ENCODE peak calls at places on chromosomes 6 and 20, in ten cellular contexts. J is CD4-positive, CD25-positive, alpha-beta regulatory T cell; F is CD8-positive, alpha-beta T cell; C is heart left ventricle; W is adipocyte; B is fibroblast of lung; H is brain microvascular endothelial cell; V is lung; U is aorta; R is ovary. I is an unnamed sample.

GRCh38 chr6:21911208-21911607 is 317.7 kb downstream of the SOX4 start:
- DNase-seq in F (no peak), C (no peak), U (no peak), J (no peak), B (no peak), W (no peak), V (no peak), H (no peak), R (no peak), I (no peak)

GRCh38 chr6:133242761-133243590 is 1.8 kb downstream of the EYA4 start:
- DNase-seq in W (no peak), J (no peak), F (no peak), U (no peak), C (peak; percentile 13), H (no peak), R (no peak), B (peak; percentile 64), V (no peak), I (no peak)

GRCh38 chr6:109095036-109095820 is at the start of gene CEP57L1:
- DNase-seq in J (peak; percentile 96), V (peak; percentile 97), W (peak; percentile 99), B (peak; percentile 98), R (peak; percentile 98), C (peak; percentile 94), U (peak; percentile 99), F (peak; percentile 89), H (peak; percentile 95), I (peak; percentile 88)

GRCh38 chr6:150202934-150203333 is 60.1 kb downstream of the PPP1R14C start:
- DNase-seq in B (no peak), V (no peak), H (no peak), C (no peak), R (no peak), F (no peak), W (no peak), J (no peak), U (no peak), I (no peak)

GRCh38 chr6:39881851-39882566 is 52.3 kb downstream of the MOCS1 start:
- DNase-seq in W (peak; percentile 84), V (no peak), J (no peak), B (peak; percentile 83), U (peak; percentile 83), H (peak; percentile 85), C (peak; percentile 35), F (no peak), R (peak; percentile 52), I (no peak)

GRCh38 chr6:154763650-154764049 is 30.4 kb downstream of the SCAF8 start:
- DNase-seq in R (no peak), F (no peak), J (no peak), C (no peak), H (no peak), W (peak; percentile 8), V (no peak), B (peak; percentile 26), U (no peak), I (no peak)

GRCh38 chr20:4325548-4326187 is 310.3 kb upstream of the RNF24 start:
- DNase-seq in V (no peak), U (peak; percentile 63), H (no peak), R (peak; percentile 53), F (no peak), W (no peak), J (no peak), B (no peak), C (no peak), I (no peak)

GRCh38 chr6:170049641-170050491 is 241.0 kb downstream of the DLL1 start:
- DNase-seq in W (peak; percentile 39), V (peak; percentile 60), R (peak; percentile 91), B (peak; percentile 97), H (no peak), C (peak; percentile 70), J (no peak), U (peak; percentile 79), F (no peak), I (no peak)

GRCh38 chr6:114376611-114377206 is 33.9 kb upstream of the HS3ST5 start:
- DNase-seq in H (no peak), C (no peak), J (no peak), W (no peak), U (no peak), B (no peak), R (no peak), V (no peak), F (no peak), I (no peak)

GRCh38 chr20:22080985-22081384 is 375.5 kb downstream of the PAX1 start:
- DNase-seq in H (no peak), U (no peak), C (no peak), R (no peak), B (peak; percentile 0), F (no peak), J (no peak), W (no peak), V (no peak), I (no peak)

GRCh38 chr6:48021904-48022303 is 89.1 kb downstream of the PTCHD4 start:
- DNase-seq in R (no peak), J (no peak), C (no peak), W (no peak), F (no peak), V (no peak), B (no peak), H (no peak), U (no peak), I (no peak)

GRCh38 chr6:88992741-88993557 is 29.5 kb upstream of the RNGTT start:
- DNase-seq in U (no peak), V (no peak), B (no peak), H (no peak), F (no peak), C (no peak), J (no peak), W (peak; percentile 9), R (no peak), I (no peak)

GRCh38 chr20:10731190-10731955 is 57.6 kb upstream of the JAG1 start:
- DNase-seq in C (no peak), U (peak; percentile 57), R (no peak), V (no peak), B (peak; percentile 53), F (no peak), W (peak; percentile 12), H (peak; percentile 77), J (no peak), I (no peak)

GRCh38 chr6:445571-446417 is 54.2 kb downstream of the IRF4 start:
- DNase-seq in F (no peak), U (no peak), C (no peak), W (no peak), V (no peak), R (no peak), H (no peak), B (no peak), J (no peak), I (no peak)

GRCh38 chr20:53045941-53046340 is 73.8 kb downstream of the TSHZ2 start:
- DNase-seq in V (no peak), U (no peak), F (no peak), R (no peak), H (no peak), B (no peak), W (no peak), J (no peak), C (no peak), I (no peak)

GRCh38 chr6:167567142-167568033 is 242.5 kb downstream of the TTLL2 start:
- DNase-seq in J (no peak), C (no peak), F (no peak), W (no peak), V (peak; percentile 27), R (no peak), H (no peak), B (no peak), U (no peak), I (no peak)

GRCh38 chr20:57698867-57699275 is 10.9 kb downstream of the PMEPA1 start:
- DNase-seq in U (no peak), C (no peak), B (no peak), R (no peak), H (peak; percentile 22), W (no peak), J (no peak), V (no peak), F (no peak), I (no peak)

GRCh38 chr6:80163754-80164187 is 57.3 kb downstream of the BCKDHB start:
- DNase-seq in R (no peak), F (peak; percentile 1), J (peak; percentile 37), W (peak; percentile 60), C (no peak), B (peak; percentile 77), V (no peak), H (peak; percentile 64), U (no peak), I (no peak)

GRCh38 chr20:31663838-31664695 is 26.4 kb downstream of the COX4I2 start:
- DNase-seq in J (no peak), R (no peak), U (no peak), B (no peak), W (no peak), V (peak; percentile 41), F (no peak), C (no peak), H (no peak), I (no peak)
- H3K36me3 ChIP-seq in J (peaks cover 15% of the 10 kb centered on the region), R (no peaks in the 10 kb centered on the region), U (peaks cover 6% of the 10 kb centered on the region), B (peaks cover 12% of the 10 kb centered on the region), W (peaks cover 31% of the 10 kb centered on the region), V (peaks cover 17% of the 10 kb centered on the region), F (peaks cover 5% of the 10 kb centered on the region), C (peaks cover 26% of the 10 kb centered on the region), H (peaks cover 25% of the 10 kb centered on the region), I (peaks cover 8% of the 10 kb centered on the region)

GRCh38 chr20:37053230-37053950 is 42.4 kb downstream of the RBL1 start:
- DNase-seq in R (no peak), B (no peak), H (peak; percentile 31), U (no peak), W (peak; percentile 61), J (no peak), V (no peak), F (no peak), C (no peak), I (no peak)

GRCh38 chr20:37055276-37055675 is 40.5 kb downstream of the RBL1 start:
- DNase-seq in U (no peak), H (no peak), J (no peak), F (no peak), R (no peak), V (no peak), C (no peak), W (no peak), B (no peak), I (no peak)
- H3K36me3 ChIP-seq in U (peaks cover 4% of the 10 kb centered on the region), H (no peaks in the 10 kb centered on the region), J (peaks cover 72% of the 10 kb centered on the region), F (peaks cover 16% of the 10 kb centered on the region), R (no peaks in the 10 kb centered on the region), V (peaks cover 5% of the 10 kb centered on the region), C (peaks cover 79% of the 10 kb centered on the region), W (peaks cover 7% of the 10 kb centered on the region), B (peaks cover 2% of the 10 kb centered on the region), I (peaks cover 26% of the 10 kb centered on the region)

GRCh38 chr20:36238760-36239159 is 2.5 kb downstream of the AAR2 start:
- DNase-seq in J (no peak), B (no peak), W (peak; percentile 1), U (no peak), R (no peak), C (no peak), F (no peak), H (no peak), V (no peak), I (no peak)
- H3K36me3 ChIP-seq in J (peaks cover 37% of the 10 kb centered on the region), B (peaks cover 6% of the 10 kb centered on the region), W (peaks cover 36% of the 10 kb centered on the region), U (peaks cover 1% of the 10 kb centered on the region), R (no peaks in the 10 kb centered on the region), C (peaks cover 40% of the 10 kb centered on the region), F (peaks cover 19% of the 10 kb centered on the region), H (peaks cover 21% of the 10 kb centered on the region), V (peaks cover 17% of the 10 kb centered on the region), I (peaks cover 26% of the 10 kb centered on the region)

DNA sequence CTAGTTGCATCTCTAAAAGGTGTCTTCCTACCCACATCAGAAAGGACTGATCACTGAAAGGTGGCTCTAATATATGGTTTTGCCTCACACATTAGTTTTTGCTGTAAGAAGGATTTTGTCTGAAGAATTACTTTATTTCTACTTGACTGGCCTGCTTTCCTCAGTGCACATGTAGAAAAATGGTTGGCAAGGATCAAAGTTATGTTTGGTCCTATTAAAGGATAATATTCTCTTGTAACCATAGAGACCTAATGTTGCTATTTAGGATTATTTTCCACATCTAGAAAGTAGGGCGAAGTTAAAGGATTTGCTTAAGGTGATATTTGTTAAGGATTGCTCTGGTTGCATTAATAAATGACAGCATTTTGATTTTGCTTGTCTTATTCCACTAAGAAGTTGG is 40.7 kb downstream of the PHACTR2 start:
- DNase-seq in J (no peak), B (no peak), H (no peak), F (no peak), V (no peak), R (no peak), C (no peak), U (no peak), W (no peak), I (no peak)
- H3K36me3 ChIP-seq in J (peaks cover 11% of the 10 kb centered on the region), B (no peaks in the 10 kb centered on the region), H (peaks cover 2% of the 10 kb centered on the region), F (no peaks in the 10 kb centered on the region), V (peaks cover 12% of the 10 kb centered on the region), R (no peaks in the 10 kb centered on the region), C (peaks cover 42% of the 10 kb centered on the region), U (no peaks in the 10 kb centered on the region), W (peaks cover 60% of the 10 kb centered on the region), I (no peaks in the 10 kb centered on the region)